ENCODE peak calls at places on chromosomes 12 and 14, in seven cellular contexts. One of them, this sample, is unnamed.
A peak's percentile ranks its signal among the peaks of the same experiment; 100 is the strongest.

GRCh38 chr14:86091811-86092210 is 561.9 kb downstream of the FLRT2 start:
- DNase-seq in cardiac fibroblast: no peak
- DNase-seq in colonic mucosa: no peak
- DNase-seq in ovary: no peak
- DNase-seq in transverse colon: no peak
- DNase-seq in Peyer's patch: no peak
- DNase-seq in esophagus squamous epithelium: no peak
- DNase-seq in this sample: no peak

GRCh38 chr14:89215166-89215940 is 201.7 kb downstream of the FOXN3 start:
- DNase-seq in cardiac fibroblast: peak; percentile 10
- DNase-seq in colonic mucosa: no peak
- DNase-seq in ovary: no peak
- DNase-seq in transverse colon: no peak
- DNase-seq in Peyer's patch: no peak
- DNase-seq in esophagus squamous epithelium: no peak
- DNase-seq in this sample: no peak

GRCh38 chr14:60758875-60759274 is 24.3 kb downstream of the MNAT1 start:
- DNase-seq in cardiac fibroblast: peak; percentile 16
- DNase-seq in colonic mucosa: no peak
- DNase-seq in ovary: no peak
- DNase-seq in transverse colon: no peak
- DNase-seq in Peyer's patch: no peak
- DNase-seq in esophagus squamous epithelium: no peak
- DNase-seq in this sample: no peak

GRCh38 chr12:113259499-113259953 is 38.3 kb downstream of the TPCN1 start:
- DNase-seq in cardiac fibroblast: peak; percentile 85
- DNase-seq in colonic mucosa: peak; percentile 72
- DNase-seq in ovary: peak; percentile 85
- DNase-seq in transverse colon: peak; percentile 68
- DNase-seq in Peyer's patch: peak; percentile 76
- DNase-seq in esophagus squamous epithelium: no peak
- DNase-seq in this sample: peak; percentile 87

GRCh38 chr14:69901113-69901951 is 22.1 kb downstream of the SMOC1 start:
- DNase-seq in cardiac fibroblast: peak; percentile 74
- DNase-seq in colonic mucosa: no peak
- DNase-seq in ovary: no peak
- DNase-seq in transverse colon: no peak
- DNase-seq in Peyer's patch: no peak
- DNase-seq in esophagus squamous epithelium: no peak
- DNase-seq in this sample: no peak

GRCh38 chr12:131332224-131332623 is 378.5 kb downstream of the ADGRD1 start:
- DNase-seq in cardiac fibroblast: no peak
- DNase-seq in colonic mucosa: no peak
- DNase-seq in ovary: no peak
- DNase-seq in transverse colon: no peak
- DNase-seq in Peyer's patch: no peak
- DNase-seq in esophagus squamous epithelium: no peak
- DNase-seq in this sample: no peak

GRCh38 chr12:70609739-70610491 is 27.3 kb downstream of the PTPRB start:
- DNase-seq in cardiac fibroblast: peak; percentile 36
- DNase-seq in colonic mucosa: peak; percentile 75
- DNase-seq in ovary: peak; percentile 36
- DNase-seq in transverse colon: peak; percentile 74
- DNase-seq in Peyer's patch: peak; percentile 78
- DNase-seq in esophagus squamous epithelium: no peak
- DNase-seq in this sample: peak; percentile 58

GRCh38 chr14:56840221-56840620 is 29.9 kb upstream of the OTX2 start:
- DNase-seq in cardiac fibroblast: no peak
- DNase-seq in colonic mucosa: no peak
- DNase-seq in ovary: no peak
- DNase-seq in transverse colon: no peak
- DNase-seq in Peyer's patch: no peak
- DNase-seq in esophagus squamous epithelium: no peak
- DNase-seq in this sample: no peak

GRCh38 chr12:95218852-95219171 is 1.2 kb downstream of the VEZT start:
- DNase-seq in cardiac fibroblast: no peak
- DNase-seq in colonic mucosa: peak; percentile 56
- DNase-seq in ovary: no peak
- DNase-seq in transverse colon: peak; percentile 42
- DNase-seq in Peyer's patch: peak; percentile 53
- DNase-seq in esophagus squamous epithelium: no peak
- DNase-seq in this sample: no peak

GRCh38 chr12:122023339-122024131 is 1.9 kb downstream of the BCL7A start:
- DNase-seq in cardiac fibroblast: peak; percentile 80
- DNase-seq in colonic mucosa: peak; percentile 72
- DNase-seq in ovary: peak; percentile 85
- DNase-seq in transverse colon: peak; percentile 60
- DNase-seq in Peyer's patch: peak; percentile 61
- DNase-seq in esophagus squamous epithelium: no peak
- DNase-seq in this sample: peak; percentile 83

GRCh38 chr12:126770188-126770587 is 1496.8 kb upstream of the TMEM132C start:
- DNase-seq in cardiac fibroblast: no peak
- DNase-seq in colonic mucosa: no peak
- DNase-seq in ovary: no peak
- DNase-seq in transverse colon: no peak
- DNase-seq in Peyer's patch: no peak
- DNase-seq in esophagus squamous epithelium: no peak
- DNase-seq in this sample: no peak

GRCh38 chr14:96249016-96249415 is 7.0 kb upstream of the BDKRB1 start:
- DNase-seq in cardiac fibroblast: peak; percentile 92
- DNase-seq in colonic mucosa: no peak
- DNase-seq in ovary: no peak
- DNase-seq in transverse colon: no peak
- DNase-seq in Peyer's patch: no peak
- DNase-seq in esophagus squamous epithelium: no peak
- DNase-seq in this sample: peak; percentile 56

GRCh38 chr12:131027876-131028586 is 74.3 kb downstream of the ADGRD1 start:
- DNase-seq in cardiac fibroblast: no peak
- DNase-seq in colonic mucosa: no peak
- DNase-seq in ovary: no peak
- DNase-seq in transverse colon: no peak
- DNase-seq in Peyer's patch: no peak
- DNase-seq in esophagus squamous epithelium: no peak
- DNase-seq in this sample: no peak

GRCh38 chr12:124032265-124032886 is 59.4 kb downstream of the ZNF664 start:
- DNase-seq in cardiac fibroblast: peak; percentile 85
- DNase-seq in colonic mucosa: peak; percentile 52
- DNase-seq in ovary: no peak
- DNase-seq in transverse colon: peak; percentile 22
- DNase-seq in Peyer's patch: no peak
- DNase-seq in esophagus squamous epithelium: no peak
- DNase-seq in this sample: no peak

GRCh38 chr14:93788557-93789365 is 476 bp upstream of the PRIMA1 start:
- DNase-seq in cardiac fibroblast: no peak
- DNase-seq in colonic mucosa: no peak
- DNase-seq in ovary: peak; percentile 68
- DNase-seq in transverse colon: peak; percentile 29
- DNase-seq in Peyer's patch: no peak
- DNase-seq in esophagus squamous epithelium: no peak
- DNase-seq in this sample: no peak

GRCh38 chr12:96208346-96208745 is 14.2 kb downstream of the ELK3 start:
- DNase-seq in cardiac fibroblast: peak; percentile 90
- DNase-seq in colonic mucosa: no peak
- DNase-seq in ovary: no peak
- DNase-seq in transverse colon: no peak
- DNase-seq in Peyer's patch: no peak
- DNase-seq in esophagus squamous epithelium: no peak
- DNase-seq in this sample: no peak

GRCh38 chr14:92348154-92348553 is 25.2 kb downstream of the SLC24A4 start:
- DNase-seq in cardiac fibroblast: no peak
- DNase-seq in colonic mucosa: peak; percentile 64
- DNase-seq in ovary: no peak
- DNase-seq in transverse colon: peak; percentile 30
- DNase-seq in Peyer's patch: no peak
- DNase-seq in esophagus squamous epithelium: no peak
- DNase-seq in this sample: no peak

DNA sequence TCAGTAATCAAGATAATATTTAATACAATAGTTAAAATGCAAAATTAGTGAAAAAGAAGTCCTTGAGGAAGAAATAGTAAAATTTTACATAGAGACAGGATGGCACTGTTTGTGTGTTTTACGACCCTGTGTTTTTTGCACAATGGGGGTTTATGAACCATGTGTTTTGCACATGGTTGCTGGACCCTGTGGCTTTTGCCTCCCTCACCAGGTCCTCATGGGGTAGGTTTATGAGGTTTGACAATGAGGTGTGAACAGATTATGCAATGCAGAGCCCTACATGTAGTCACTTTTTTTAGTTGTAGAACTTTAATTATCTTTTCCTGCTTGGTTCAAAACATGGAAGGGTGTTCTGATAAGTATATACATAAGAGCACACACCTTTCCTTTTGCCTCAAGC is 366.3 kb upstream of the FAR2 start:
- DNase-seq in cardiac fibroblast: no peak
- DNase-seq in colonic mucosa: no peak
- DNase-seq in ovary: no peak
- DNase-seq in transverse colon: no peak
- DNase-seq in Peyer's patch: no peak
- DNase-seq in esophagus squamous epithelium: no peak
- DNase-seq in this sample: no peak
- TF ChIP-seq CTCF in cardiac fibroblast: no peak
- TF ChIP-seq CTCF in colonic mucosa: no peak
- TF ChIP-seq CTCF in ovary: no peak
- TF ChIP-seq CTCF in transverse colon: no peak
- TF ChIP-seq CTCF in Peyer's patch: no peak
- TF ChIP-seq CTCF in esophagus squamous epithelium: no peak
- TF ChIP-seq CTCF in this sample: no peak

GRCh38 chr12:57741413-57741789 is 2.9 kb upstream of the AGAP2 start:
- DNase-seq in cardiac fibroblast: no peak
- DNase-seq in colonic mucosa: no peak
- DNase-seq in ovary: no peak
- DNase-seq in transverse colon: no peak
- DNase-seq in Peyer's patch: no peak
- DNase-seq in esophagus squamous epithelium: no peak
- DNase-seq in this sample: no peak
- H3K4me3 ChIP-seq in cardiac fibroblast: no peak overlapping the region
- H3K4me3 ChIP-seq in colonic mucosa: peak overlapping the region; percentile 21
- H3K4me3 ChIP-seq in ovary: no peak overlapping the region
- H3K4me3 ChIP-seq in transverse colon: peak overlapping the region; percentile 37
- H3K4me3 ChIP-seq in Peyer's patch: peak overlapping the region; percentile 33
- H3K4me3 ChIP-seq in esophagus squamous epithelium: peak overlapping the region; percentile 57
- H3K4me3 ChIP-seq in this sample: peak overlapping the region; percentile 15

GRCh38 chr12:109830718-109831117 is 2.5 kb downstream of the TRPV4 start:
- DNase-seq in cardiac fibroblast: no peak
- DNase-seq in colonic mucosa: no peak
- DNase-seq in ovary: no peak
- DNase-seq in transverse colon: no peak
- DNase-seq in Peyer's patch: no peak
- DNase-seq in esophagus squamous epithelium: no peak
- DNase-seq in this sample: no peak
- TF ChIP-seq CTCF in cardiac fibroblast: no peak
- TF ChIP-seq CTCF in colonic mucosa: no peak
- TF ChIP-seq CTCF in ovary: no peak
- TF ChIP-seq CTCF in transverse colon: no peak
- TF ChIP-seq CTCF in Peyer's patch: no peak
- TF ChIP-seq CTCF in esophagus squamous epithelium: no peak
- TF ChIP-seq CTCF in this sample: no peak

GRCh38 chr12:57126561-57126960 is 1.7 kb upstream of the LRP1 start:
- DNase-seq in cardiac fibroblast: no peak
- DNase-seq in colonic mucosa: peak; percentile 36
- DNase-seq in ovary: no peak
- DNase-seq in transverse colon: peak; percentile 15
- DNase-seq in Peyer's patch: no peak
- DNase-seq in esophagus squamous epithelium: no peak
- DNase-seq in this sample: no peak
- H3K4me3 ChIP-seq in cardiac fibroblast: no peak overlapping the region
- H3K4me3 ChIP-seq in colonic mucosa: no peak overlapping the region
- H3K4me3 ChIP-seq in ovary: no peak overlapping the region
- H3K4me3 ChIP-seq in transverse colon: peak overlapping the region; percentile 63
- H3K4me3 ChIP-seq in Peyer's patch: no peak overlapping the region
- H3K4me3 ChIP-seq in esophagus squamous epithelium: peak overlapping the region; percentile 78
- H3K4me3 ChIP-seq in this sample: peak overlapping the region; percentile 72

GRCh38 chr12:24109381-24110039 is 160.0 kb upstream of the SOX5 start:
- DNase-seq in cardiac fibroblast: peak; percentile 35
- DNase-seq in colonic mucosa: no peak
- DNase-seq in ovary: no peak
- DNase-seq in transverse colon: no peak
- DNase-seq in Peyer's patch: no peak
- DNase-seq in esophagus squamous epithelium: no peak
- DNase-seq in this sample: no peak
- TF ChIP-seq CTCF in cardiac fibroblast: peak; percentile 62
- TF ChIP-seq CTCF in colonic mucosa: peak; percentile 34
- TF ChIP-seq CTCF in ovary: peak; percentile 35
- TF ChIP-seq CTCF in transverse colon: peak; percentile 18
- TF ChIP-seq CTCF in Peyer's patch: peak; percentile 32
- TF ChIP-seq CTCF in esophagus squamous epithelium: no peak
- TF ChIP-seq CTCF in this sample: no peak

GRCh38 chr12:115755752-115756140 is 521.7 kb downstream of the MED13L start:
- DNase-seq in cardiac fibroblast: no peak
- DNase-seq in colonic mucosa: no peak
- DNase-seq in ovary: no peak
- DNase-seq in transverse colon: no peak
- DNase-seq in Peyer's patch: no peak
- DNase-seq in esophagus squamous epithelium: no peak
- DNase-seq in this sample: no peak

GRCh38 chr12:115755061-115755751 is 522.3 kb downstream of the MED13L start:
- DNase-seq in cardiac fibroblast: no peak
- DNase-seq in colonic mucosa: no peak
- DNase-seq in ovary: no peak
- DNase-seq in transverse colon: no peak
- DNase-seq in Peyer's patch: no peak
- DNase-seq in esophagus squamous epithelium: no peak
- DNase-seq in this sample: no peak

GRCh38 chr12:115756271-115756670 is 521.2 kb downstream of the MED13L start:
- DNase-seq in cardiac fibroblast: no peak
- DNase-seq in colonic mucosa: no peak
- DNase-seq in ovary: no peak
- DNase-seq in transverse colon: no peak
- DNase-seq in Peyer's patch: no peak
- DNase-seq in esophagus squamous epithelium: no peak
- DNase-seq in this sample: no peak

GRCh38 chr12:115758886-115759620 is 518.4 kb downstream of the MED13L start:
- DNase-seq in cardiac fibroblast: no peak
- DNase-seq in colonic mucosa: no peak
- DNase-seq in ovary: no peak
- DNase-seq in transverse colon: no peak
- DNase-seq in Peyer's patch: no peak
- DNase-seq in esophagus squamous epithelium: no peak
- DNase-seq in this sample: no peak

GRCh38 chr12:115756804-115757203 is 520.7 kb downstream of the MED13L start:
- DNase-seq in cardiac fibroblast: no peak
- DNase-seq in colonic mucosa: no peak
- DNase-seq in ovary: no peak
- DNase-seq in transverse colon: no peak
- DNase-seq in Peyer's patch: no peak
- DNase-seq in esophagus squamous epithelium: no peak
- DNase-seq in this sample: no peak
- H3K4me3 ChIP-seq in cardiac fibroblast: no peak overlapping the region
- H3K4me3 ChIP-seq in colonic mucosa: no peak overlapping the region
- H3K4me3 ChIP-seq in ovary: no peak overlapping the region
- H3K4me3 ChIP-seq in transverse colon: no peak overlapping the region
- H3K4me3 ChIP-seq in Peyer's patch: no peak overlapping the region
- H3K4me3 ChIP-seq in esophagus squamous epithelium: no peak overlapping the region
- H3K4me3 ChIP-seq in this sample: no peak overlapping the region

DNA sequence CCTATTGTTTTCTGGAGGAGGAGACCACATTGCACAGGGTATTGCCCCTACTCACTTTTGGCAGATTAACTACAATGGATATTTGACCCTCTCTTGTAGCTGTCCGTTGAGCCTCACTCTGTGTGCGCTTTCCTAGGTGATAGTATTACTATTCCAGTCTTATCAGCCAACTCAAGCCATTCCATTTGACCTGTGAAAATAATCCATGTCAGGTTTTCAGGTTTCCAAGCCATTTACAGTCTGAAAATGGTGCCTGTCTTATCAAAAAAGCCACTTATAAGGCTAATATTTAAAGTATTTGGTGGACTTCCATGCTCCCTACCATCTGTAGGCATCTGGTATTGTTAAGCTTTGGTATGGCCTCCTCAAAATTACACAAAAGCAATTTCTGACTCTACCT is 29.6 kb upstream of the KLRD1 start:
- DNase-seq in cardiac fibroblast: no peak
- DNase-seq in colonic mucosa: no peak
- DNase-seq in ovary: no peak
- DNase-seq in transverse colon: no peak
- DNase-seq in Peyer's patch: no peak
- DNase-seq in esophagus squamous epithelium: no peak
- DNase-seq in this sample: no peak
- TF ChIP-seq CTCF in cardiac fibroblast: no peak
- TF ChIP-seq CTCF in colonic mucosa: no peak
- TF ChIP-seq CTCF in ovary: no peak
- TF ChIP-seq CTCF in transverse colon: no peak
- TF ChIP-seq CTCF in Peyer's patch: no peak
- TF ChIP-seq CTCF in esophagus squamous epithelium: no peak
- TF ChIP-seq CTCF in this sample: no peak

This sample was measured in psoas muscle.